ENCODE peak calls at places on chromosome 1, in seven cellular contexts. One of them, this sample, is unnamed. For H3K4me1, the result is how much of the 10 kb centered on the place peaks cover.

GRCh38 chr1:116226017-116226416 is 114.8 kb downstream of the MAB21L3 start:
- DNase-seq in mesendoderm: no peak
- DNase-seq in mesenchymal stem cell: no peak
- DNase-seq in H9: no peak
- DNase-seq in H1: no peak
- DNase-seq in IMR-90: no peak
- DNase-seq in neuronal stem cell: no peak
- DNase-seq in this sample: no peak

GRCh38 chr1:36869054-36869453 is 165.3 kb downstream of the GRIK3 start:
- DNase-seq in H1: no peak
- DNase-seq in H9: no peak
- DNase-seq in mesenchymal stem cell: no peak
- DNase-seq in mesendoderm: no peak
- DNase-seq in IMR-90: no peak
- DNase-seq in neuronal stem cell: no peak
- DNase-seq in this sample: no peak

GRCh38 chr1:58721247-58721820 is 21.5 kb upstream of the MYSM1 start:
- DNase-seq in H1: no peak
- DNase-seq in H9: no peak
- DNase-seq in IMR-90: no peak
- DNase-seq in neuronal stem cell: no peak
- DNase-seq in mesenchymal stem cell: no peak
- DNase-seq in mesendoderm: no peak
- DNase-seq in this sample: no peak

GRCh38 chr1:64967381-64967780 is 1.0 kb upstream of the JAK1 start:
- DNase-seq in mesendoderm: no peak
- DNase-seq in IMR-90: no peak
- DNase-seq in mesenchymal stem cell: no peak
- DNase-seq in H9: no peak
- DNase-seq in neuronal stem cell: no peak
- DNase-seq in H1: no peak
- DNase-seq in this sample: peak

GRCh38 chr1:70811815-70812214 is 235.8 kb downstream of the PTGER3 start:
- DNase-seq in neuronal stem cell: no peak
- DNase-seq in H1: no peak
- DNase-seq in IMR-90: no peak
- DNase-seq in H9: no peak
- DNase-seq in mesenchymal stem cell: no peak
- DNase-seq in mesendoderm: no peak
- DNase-seq in this sample: no peak

GRCh38 chr1:162292422-162292849 is 84.2 kb downstream of the SPATA46 start:
- DNase-seq in H9: no peak
- DNase-seq in H1: no peak
- DNase-seq in mesendoderm: peak
- DNase-seq in neuronal stem cell: no peak
- DNase-seq in IMR-90: peak
- DNase-seq in mesenchymal stem cell: peak
- DNase-seq in this sample: peak

GRCh38 chr1:201631037-201631436 is 92.1 kb downstream of the NAV1 start:
- DNase-seq in neuronal stem cell: no peak
- DNase-seq in mesenchymal stem cell: no peak
- DNase-seq in H9: no peak
- DNase-seq in mesendoderm: no peak
- DNase-seq in H1: no peak
- DNase-seq in IMR-90: no peak
- DNase-seq in this sample: no peak

GRCh38 chr1:230312676-230313075 is 113.5 kb downstream of the PGBD5 start:
- DNase-seq in neuronal stem cell: no peak
- DNase-seq in IMR-90: no peak
- DNase-seq in mesendoderm: no peak
- DNase-seq in H9: no peak
- DNase-seq in mesenchymal stem cell: no peak
- DNase-seq in H1: no peak
- DNase-seq in this sample: no peak

GRCh38 chr1:31811605-31812004 is 4.2 kb downstream of the SPOCD1 start:
- DNase-seq in mesenchymal stem cell: peak
- DNase-seq in mesendoderm: peak
- DNase-seq in H9: peak
- DNase-seq in H1: no peak
- DNase-seq in IMR-90: peak
- DNase-seq in neuronal stem cell: peak
- DNase-seq in this sample: peak

GRCh38 chr1:25797939-25798338 is 2.1 kb upstream of the SELENON start:
- DNase-seq in mesenchymal stem cell: peak
- DNase-seq in IMR-90: no peak
- DNase-seq in neuronal stem cell: no peak
- DNase-seq in mesendoderm: peak
- DNase-seq in H1: peak
- DNase-seq in H9: peak
- DNase-seq in this sample: peak

GRCh38 chr1:2469103-2469940 is 6.8 kb upstream of the PLCH2 start:
- DNase-seq in neuronal stem cell: no peak
- DNase-seq in H9: no peak
- DNase-seq in mesenchymal stem cell: no peak
- DNase-seq in IMR-90: no peak
- DNase-seq in mesendoderm: no peak
- DNase-seq in H1: no peak
- DNase-seq in this sample: no peak

GRCh38 chr1:27643626-27644368 is 8.8 kb upstream of the FGR start:
- DNase-seq in H9: peak
- DNase-seq in mesenchymal stem cell: peak
- DNase-seq in IMR-90: peak
- DNase-seq in H1: peak
- DNase-seq in mesendoderm: peak
- DNase-seq in neuronal stem cell: no peak
- DNase-seq in this sample: peak

GRCh38 chr1:41365320-41365633 is 4.0 kb downstream of the FOXO6 start:
- DNase-seq in H9: no peak
- DNase-seq in mesenchymal stem cell: no peak
- DNase-seq in neuronal stem cell: no peak
- DNase-seq in H1: no peak
- DNase-seq in mesendoderm: no peak
- DNase-seq in IMR-90: no peak
- DNase-seq in this sample: no peak

GRCh38 chr1:15116966-15117365 is 36.6 kb upstream of the TMEM51 start:
- DNase-seq in mesenchymal stem cell: no peak
- DNase-seq in mesendoderm: no peak
- DNase-seq in H9: no peak
- DNase-seq in neuronal stem cell: no peak
- DNase-seq in H1: no peak
- DNase-seq in IMR-90: no peak
- DNase-seq in this sample: no peak

GRCh38 chr1:217272385-217272784 is 358.5 kb downstream of the GPATCH2 start:
- DNase-seq in IMR-90: peak
- DNase-seq in neuronal stem cell: no peak
- DNase-seq in H1: no peak
- DNase-seq in mesenchymal stem cell: peak
- DNase-seq in mesendoderm: no peak
- DNase-seq in H9: no peak
- DNase-seq in this sample: peak

GRCh38 chr1:87292684-87293493 is 35.8 kb upstream of the LMO4 start:
- DNase-seq in H9: peak
- DNase-seq in mesenchymal stem cell: peak
- DNase-seq in IMR-90: peak
- DNase-seq in H1: peak
- DNase-seq in neuronal stem cell: peak
- DNase-seq in mesendoderm: peak
- DNase-seq in this sample: peak

GRCh38 chr1:7378346-7379130 is 392.6 kb upstream of the VAMP3 start:
- DNase-seq in H1: no peak
- DNase-seq in mesendoderm: no peak
- DNase-seq in IMR-90: no peak
- DNase-seq in mesenchymal stem cell: no peak
- DNase-seq in neuronal stem cell: no peak
- DNase-seq in H9: no peak
- DNase-seq in this sample: no peak

GRCh38 chr1:175448467-175448866 is 255.9 kb upstream of the KIAA0040 start:
- DNase-seq in mesenchymal stem cell: no peak
- DNase-seq in IMR-90: no peak
- DNase-seq in H9: no peak
- DNase-seq in H1: no peak
- DNase-seq in mesendoderm: no peak
- DNase-seq in neuronal stem cell: no peak
- DNase-seq in this sample: no peak

GRCh38 chr1:8910331-8910730 is 31.8 kb upstream of the ENO1 start:
- DNase-seq in H9: peak
- DNase-seq in mesenchymal stem cell: no peak
- DNase-seq in IMR-90: no peak
- DNase-seq in mesendoderm: peak
- DNase-seq in H1: no peak
- DNase-seq in neuronal stem cell: no peak
- DNase-seq in this sample: no peak

GRCh38 chr1:212070720-212071302 is 35.3 kb downstream of the DTL start:
- DNase-seq in IMR-90: peak
- DNase-seq in H1: no peak
- DNase-seq in mesendoderm: peak
- DNase-seq in neuronal stem cell: no peak
- DNase-seq in H9: no peak
- DNase-seq in mesenchymal stem cell: peak
- DNase-seq in this sample: no peak

GRCh38 chr1:39230261-39231190 is 26.0 kb downstream of the MACF1 start:
- DNase-seq in H9: no peak
- DNase-seq in IMR-90: no peak
- DNase-seq in mesenchymal stem cell: no peak
- DNase-seq in mesendoderm: peak
- DNase-seq in neuronal stem cell: no peak
- DNase-seq in H1: no peak
- DNase-seq in this sample: no peak

GRCh38 chr1:153597206-153597605 is 15.7 kb downstream of the S100A16 start:
- DNase-seq in H1: no peak
- DNase-seq in H9: no peak
- DNase-seq in mesenchymal stem cell: peak
- DNase-seq in mesendoderm: no peak
- DNase-seq in neuronal stem cell: no peak
- DNase-seq in IMR-90: peak
- DNase-seq in this sample: peak

GRCh38 chr1:115227683-115228082 is 110.4 kb downstream of the NGF start:
- DNase-seq in mesenchymal stem cell: no peak
- DNase-seq in IMR-90: peak
- DNase-seq in H1: no peak
- DNase-seq in H9: no peak
- DNase-seq in mesendoderm: no peak
- DNase-seq in neuronal stem cell: no peak
- DNase-seq in this sample: peak

GRCh38 chr1:16204634-16205332 is 7.7 kb downstream of the ARHGEF19 start:
- DNase-seq in neuronal stem cell: no peak
- DNase-seq in mesendoderm: peak
- DNase-seq in H9: peak
- DNase-seq in IMR-90: no peak
- DNase-seq in H1: peak
- DNase-seq in mesenchymal stem cell: no peak
- DNase-seq in this sample: no peak

GRCh38 chr1:245771521-245772281 is 616.9 kb downstream of the KIF26B start:
- DNase-seq in neuronal stem cell: no peak
- DNase-seq in H1: no peak
- DNase-seq in IMR-90: peak
- DNase-seq in H9: no peak
- DNase-seq in mesendoderm: no peak
- DNase-seq in mesenchymal stem cell: peak
- DNase-seq in this sample: peak

GRCh38 chr1:208278638-208279037 is 34.5 kb upstream of the PLXNA2 start:
- DNase-seq in mesenchymal stem cell: no peak
- DNase-seq in neuronal stem cell: no peak
- DNase-seq in H1: no peak
- DNase-seq in mesendoderm: peak
- DNase-seq in H9: no peak
- DNase-seq in IMR-90: no peak
- DNase-seq in this sample: no peak

GRCh38 chr1:227765261-227766014 is 30.2 kb downstream of the SNAP47 start:
- DNase-seq in H1: no peak
- DNase-seq in mesendoderm: no peak
- DNase-seq in neuronal stem cell: no peak
- DNase-seq in IMR-90: no peak
- DNase-seq in H9: no peak
- DNase-seq in mesenchymal stem cell: no peak
- DNase-seq in this sample: no peak
- H3K4me1 ChIP-seq in H1: under half
- H3K4me1 ChIP-seq in mesendoderm: under half
- H3K4me1 ChIP-seq in neuronal stem cell: under half
- H3K4me1 ChIP-seq in IMR-90: under half
- H3K4me1 ChIP-seq in H9: under half
- H3K4me1 ChIP-seq in mesenchymal stem cell: under half
- H3K4me1 ChIP-seq in this sample: under half

DNA sequence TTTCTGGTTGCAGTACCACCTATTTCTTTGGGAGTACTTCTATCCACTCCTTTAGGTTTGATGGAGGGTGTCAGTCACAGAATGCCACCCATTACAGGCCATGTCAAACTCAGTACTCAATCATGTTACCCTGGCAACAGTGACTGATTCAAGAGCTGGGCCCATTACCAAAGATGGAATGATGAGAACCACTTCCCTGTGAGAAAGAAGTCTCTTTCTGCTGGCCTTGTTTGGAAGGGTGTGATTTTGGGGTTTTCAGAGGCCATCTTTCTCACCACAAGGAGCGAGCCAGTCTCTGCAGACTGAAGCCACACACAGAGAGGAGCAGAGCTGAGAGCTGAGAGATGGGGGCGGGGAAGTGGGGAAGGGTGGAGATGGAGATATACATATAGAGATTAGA is 13.9 kb upstream of the STUM start:
- DNase-seq in neuronal stem cell: no peak
- DNase-seq in mesenchymal stem cell: no peak
- DNase-seq in IMR-90: no peak
- DNase-seq in mesendoderm: no peak
- DNase-seq in H1: no peak
- DNase-seq in H9: no peak
- DNase-seq in this sample: no peak
- H3K23ac ChIP-seq in neuronal stem cell: no peak
- H3K23ac ChIP-seq in mesenchymal stem cell: no peak
- H3K23ac ChIP-seq in IMR-90: no peak
- H3K23ac ChIP-seq in mesendoderm: no peak
- H3K23ac ChIP-seq in H1: no peak
- H3K23ac ChIP-seq in H9: no peak
- H3K23ac ChIP-seq in this sample: no peak

GRCh38 chr1:23529146-23530088 is 1.6 kb downstream of the E2F2 start:
- DNase-seq in IMR-90: no peak
- DNase-seq in mesendoderm: no peak
- DNase-seq in H9: no peak
- DNase-seq in neuronal stem cell: no peak
- DNase-seq in mesenchymal stem cell: no peak
- DNase-seq in H1: no peak
- DNase-seq in this sample: no peak
- H3K4me1 ChIP-seq in IMR-90: under half
- H3K4me1 ChIP-seq in mesendoderm: under half
- H3K4me1 ChIP-seq in H9: under half
- H3K4me1 ChIP-seq in neuronal stem cell: under half
- H3K4me1 ChIP-seq in mesenchymal stem cell: under half
- H3K4me1 ChIP-seq in H1: under half
- H3K4me1 ChIP-seq in this sample: under half

GRCh38 chr1:83716641-83717040 is 282.3 kb downstream of the TTLL7 start:
- DNase-seq in H9: no peak
- DNase-seq in neuronal stem cell: no peak
- DNase-seq in mesenchymal stem cell: no peak
- DNase-seq in H1: no peak
- DNase-seq in IMR-90: no peak
- DNase-seq in mesendoderm: peak
- DNase-seq in this sample: peak
- H3K23ac ChIP-seq in H9: no peak
- H3K23ac ChIP-seq in neuronal stem cell: no peak
- H3K23ac ChIP-seq in mesenchymal stem cell: no peak
- H3K23ac ChIP-seq in H1: no peak
- H3K23ac ChIP-seq in IMR-90: no peak
- H3K23ac ChIP-seq in mesendoderm: no peak
- H3K23ac ChIP-seq in this sample: no peak